ENCODE peak calls at places on chromosomes 12 and 14, in ten cellular contexts. One of them, this sample, is unnamed.
A peak's percentile ranks its signal among the peaks of the same experiment; 100 is the strongest.

GRCh38 chr14:101499513-101499912 is 61.8 kb upstream of the DIO3 start:
- DNase-seq in adrenal gland: no peak
- DNase-seq in IMR-90: no peak
- DNase-seq in body of pancreas: no peak
- DNase-seq in heart right ventricle: no peak
- DNase-seq in tibial nerve: no peak
- DNase-seq in mesenchymal stem cell: no peak
- DNase-seq in WERI-Rb-1: no peak
- DNase-seq in PC-3: no peak
- DNase-seq in esophagus squamous epithelium: no peak
- DNase-seq in this sample: no peak

GRCh38 chr12:63220921-63221320 is 69.9 kb upstream of the AVPR1A start:
- DNase-seq in adrenal gland: no peak
- DNase-seq in IMR-90: no peak
- DNase-seq in body of pancreas: no peak
- DNase-seq in heart right ventricle: no peak
- DNase-seq in tibial nerve: no peak
- DNase-seq in mesenchymal stem cell: no peak
- DNase-seq in WERI-Rb-1: no peak
- DNase-seq in PC-3: no peak
- DNase-seq in esophagus squamous epithelium: no peak
- DNase-seq in this sample: no peak

GRCh38 chr12:69966839-69967238 is 141.8 kb downstream of the MYRFL start:
- DNase-seq in adrenal gland: peak; percentile 9
- DNase-seq in IMR-90: peak; percentile 6
- DNase-seq in body of pancreas: peak; percentile 17
- DNase-seq in heart right ventricle: no peak
- DNase-seq in tibial nerve: no peak
- DNase-seq in mesenchymal stem cell: no peak
- DNase-seq in WERI-Rb-1: no peak
- DNase-seq in PC-3: peak; percentile 92
- DNase-seq in esophagus squamous epithelium: no peak
- DNase-seq in this sample: no peak

GRCh38 chr14:45267084-45267483 is 14.1 kb upstream of the MIS18BP1 start:
- DNase-seq in adrenal gland: no peak
- DNase-seq in IMR-90: no peak
- DNase-seq in body of pancreas: no peak
- DNase-seq in heart right ventricle: no peak
- DNase-seq in tibial nerve: no peak
- DNase-seq in mesenchymal stem cell: peak; percentile 28
- DNase-seq in WERI-Rb-1: no peak
- DNase-seq in PC-3: no peak
- DNase-seq in esophagus squamous epithelium: no peak
- DNase-seq in this sample: no peak

GRCh38 chr14:96493178-96493577 is 9.0 kb upstream of the PAPOLA start:
- DNase-seq in adrenal gland: no peak
- DNase-seq in IMR-90: no peak
- DNase-seq in body of pancreas: no peak
- DNase-seq in heart right ventricle: no peak
- DNase-seq in tibial nerve: no peak
- DNase-seq in mesenchymal stem cell: no peak
- DNase-seq in WERI-Rb-1: no peak
- DNase-seq in PC-3: no peak
- DNase-seq in esophagus squamous epithelium: no peak
- DNase-seq in this sample: no peak

GRCh38 chr12:40405419-40405818 is 180.6 kb downstream of the LRRK2 start:
- DNase-seq in adrenal gland: no peak
- DNase-seq in IMR-90: no peak
- DNase-seq in body of pancreas: no peak
- DNase-seq in heart right ventricle: no peak
- DNase-seq in tibial nerve: no peak
- DNase-seq in mesenchymal stem cell: no peak
- DNase-seq in WERI-Rb-1: no peak
- DNase-seq in PC-3: no peak
- DNase-seq in esophagus squamous epithelium: no peak
- DNase-seq in this sample: no peak

GRCh38 chr12:12408265-12408690 is 51.4 kb downstream of the BORCS5 start:
- DNase-seq in adrenal gland: no peak
- DNase-seq in IMR-90: no peak
- DNase-seq in body of pancreas: no peak
- DNase-seq in heart right ventricle: no peak
- DNase-seq in tibial nerve: no peak
- DNase-seq in mesenchymal stem cell: no peak
- DNase-seq in WERI-Rb-1: no peak
- DNase-seq in PC-3: no peak
- DNase-seq in esophagus squamous epithelium: no peak
- DNase-seq in this sample: no peak

GRCh38 chr12:26058818-26059217 is 66.0 kb downstream of the BHLHE41 start:
- DNase-seq in adrenal gland: no peak
- DNase-seq in IMR-90: no peak
- DNase-seq in body of pancreas: no peak
- DNase-seq in heart right ventricle: no peak
- DNase-seq in tibial nerve: no peak
- DNase-seq in mesenchymal stem cell: no peak
- DNase-seq in WERI-Rb-1: no peak
- DNase-seq in PC-3: no peak
- DNase-seq in esophagus squamous epithelium: no peak
- DNase-seq in this sample: no peak

GRCh38 chr12:53051881-53052412 is 2.1 kb downstream of the TNS2 start:
- DNase-seq in adrenal gland: no peak
- DNase-seq in IMR-90: no peak
- DNase-seq in body of pancreas: no peak
- DNase-seq in heart right ventricle: no peak
- DNase-seq in tibial nerve: no peak
- DNase-seq in mesenchymal stem cell: no peak
- DNase-seq in WERI-Rb-1: no peak
- DNase-seq in PC-3: no peak
- DNase-seq in esophagus squamous epithelium: no peak
- DNase-seq in this sample: peak; percentile 59

GRCh38 chr14:61608245-61609142 is 86.8 kb upstream of the HIF1A start:
- DNase-seq in adrenal gland: no peak
- DNase-seq in IMR-90: peak; percentile 52
- DNase-seq in body of pancreas: no peak
- DNase-seq in heart right ventricle: no peak
- DNase-seq in tibial nerve: no peak
- DNase-seq in mesenchymal stem cell: no peak
- DNase-seq in WERI-Rb-1: no peak
- DNase-seq in PC-3: peak; percentile 41
- DNase-seq in esophagus squamous epithelium: no peak
- DNase-seq in this sample: no peak

GRCh38 chr14:69693823-69694729 is 72.9 kb upstream of the SRSF5 start:
- DNase-seq in adrenal gland: peak; percentile 88
- DNase-seq in IMR-90: no peak
- DNase-seq in body of pancreas: peak; percentile 87
- DNase-seq in heart right ventricle: no peak
- DNase-seq in tibial nerve: no peak
- DNase-seq in mesenchymal stem cell: no peak
- DNase-seq in WERI-Rb-1: peak; percentile 38
- DNase-seq in PC-3: no peak
- DNase-seq in esophagus squamous epithelium: no peak
- DNase-seq in this sample: no peak

GRCh38 chr12:82686223-82687019 is at the start of gene TMTC2:
- DNase-seq in adrenal gland: peak; percentile 93
- DNase-seq in IMR-90: peak; percentile 82
- DNase-seq in body of pancreas: peak; percentile 95
- DNase-seq in heart right ventricle: peak; percentile 92
- DNase-seq in tibial nerve: peak; percentile 90
- DNase-seq in mesenchymal stem cell: peak; percentile 95
- DNase-seq in WERI-Rb-1: peak; percentile 92
- DNase-seq in PC-3: peak; percentile 97
- DNase-seq in esophagus squamous epithelium: peak; percentile 44
- DNase-seq in this sample: peak; percentile 96

GRCh38 chr12:15633201-15633600 is 156.0 kb downstream of the EPS8 start:
- DNase-seq in adrenal gland: no peak
- DNase-seq in IMR-90: no peak
- DNase-seq in body of pancreas: no peak
- DNase-seq in heart right ventricle: no peak
- DNase-seq in tibial nerve: no peak
- DNase-seq in mesenchymal stem cell: no peak
- DNase-seq in WERI-Rb-1: no peak
- DNase-seq in PC-3: no peak
- DNase-seq in esophagus squamous epithelium: no peak
- DNase-seq in this sample: no peak

GRCh38 chr14:74963705-74964271 is 8.4 kb upstream of the PGF start:
- DNase-seq in adrenal gland: no peak
- DNase-seq in IMR-90: peak; percentile 76
- DNase-seq in body of pancreas: no peak
- DNase-seq in heart right ventricle: no peak
- DNase-seq in tibial nerve: no peak
- DNase-seq in mesenchymal stem cell: no peak
- DNase-seq in WERI-Rb-1: peak; percentile 41
- DNase-seq in PC-3: no peak
- DNase-seq in esophagus squamous epithelium: no peak
- DNase-seq in this sample: no peak

GRCh38 chr12:121096199-121096798 is 36.4 kb upstream of the P2RX7 start:
- DNase-seq in adrenal gland: no peak
- DNase-seq in IMR-90: no peak
- DNase-seq in body of pancreas: no peak
- DNase-seq in heart right ventricle: no peak
- DNase-seq in tibial nerve: no peak
- DNase-seq in mesenchymal stem cell: no peak
- DNase-seq in WERI-Rb-1: no peak
- DNase-seq in PC-3: no peak
- DNase-seq in esophagus squamous epithelium: no peak
- DNase-seq in this sample: no peak

GRCh38 chr14:85122690-85123089 is 407.3 kb upstream of the FLRT2 start:
- DNase-seq in adrenal gland: no peak
- DNase-seq in IMR-90: peak; percentile 46
- DNase-seq in body of pancreas: no peak
- DNase-seq in heart right ventricle: no peak
- DNase-seq in tibial nerve: no peak
- DNase-seq in mesenchymal stem cell: peak; percentile 61
- DNase-seq in WERI-Rb-1: no peak
- DNase-seq in PC-3: peak; percentile 84
- DNase-seq in esophagus squamous epithelium: no peak
- DNase-seq in this sample: no peak

GRCh38 chr12:120529641-120530314 is 820 bp upstream of the COQ5 start:
- DNase-seq in adrenal gland: no peak
- DNase-seq in IMR-90: peak; percentile 33
- DNase-seq in body of pancreas: peak; percentile 55
- DNase-seq in heart right ventricle: no peak
- DNase-seq in tibial nerve: no peak
- DNase-seq in mesenchymal stem cell: peak; percentile 33
- DNase-seq in WERI-Rb-1: peak; percentile 41
- DNase-seq in PC-3: peak; percentile 71
- DNase-seq in esophagus squamous epithelium: no peak
- DNase-seq in this sample: no peak

GRCh38 chr14:52876806-52877205 is 74.0 kb downstream of the FERMT2 start:
- DNase-seq in adrenal gland: no peak
- DNase-seq in IMR-90: no peak
- DNase-seq in body of pancreas: no peak
- DNase-seq in heart right ventricle: no peak
- DNase-seq in tibial nerve: no peak
- DNase-seq in mesenchymal stem cell: no peak
- DNase-seq in WERI-Rb-1: no peak
- DNase-seq in PC-3: no peak
- DNase-seq in esophagus squamous epithelium: no peak
- DNase-seq in this sample: no peak

GRCh38 chr12:65998536-65999530 is 131.7 kb downstream of the LLPH start:
- DNase-seq in adrenal gland: no peak
- DNase-seq in IMR-90: peak; percentile 17
- DNase-seq in body of pancreas: no peak
- DNase-seq in heart right ventricle: no peak
- DNase-seq in tibial nerve: no peak
- DNase-seq in mesenchymal stem cell: no peak
- DNase-seq in WERI-Rb-1: no peak
- DNase-seq in PC-3: no peak
- DNase-seq in esophagus squamous epithelium: no peak
- DNase-seq in this sample: no peak

GRCh38 chr12:22229652-22230279 is 104.7 kb downstream of the ST8SIA1 start:
- DNase-seq in adrenal gland: no peak
- DNase-seq in IMR-90: peak; percentile 44
- DNase-seq in body of pancreas: no peak
- DNase-seq in heart right ventricle: no peak
- DNase-seq in tibial nerve: no peak
- DNase-seq in mesenchymal stem cell: peak; percentile 31
- DNase-seq in WERI-Rb-1: no peak
- DNase-seq in PC-3: no peak
- DNase-seq in esophagus squamous epithelium: no peak
- DNase-seq in this sample: no peak

GRCh38 chr14:27025648-27026047 is 427.8 kb upstream of the NOVA1 start:
- DNase-seq in adrenal gland: no peak
- DNase-seq in IMR-90: no peak
- DNase-seq in body of pancreas: no peak
- DNase-seq in heart right ventricle: no peak
- DNase-seq in tibial nerve: no peak
- DNase-seq in mesenchymal stem cell: no peak
- DNase-seq in WERI-Rb-1: no peak
- DNase-seq in PC-3: no peak
- DNase-seq in esophagus squamous epithelium: no peak
- DNase-seq in this sample: peak; percentile 7

GRCh38 chr12:72261885-72262284 is 10.3 kb upstream of the TRHDE start:
- DNase-seq in adrenal gland: no peak
- DNase-seq in IMR-90: no peak
- DNase-seq in body of pancreas: no peak
- DNase-seq in heart right ventricle: no peak
- DNase-seq in tibial nerve: no peak
- DNase-seq in mesenchymal stem cell: no peak
- DNase-seq in WERI-Rb-1: peak; percentile 55
- DNase-seq in PC-3: no peak
- DNase-seq in esophagus squamous epithelium: no peak
- DNase-seq in this sample: no peak
- H3K27ac ChIP-seq in adrenal gland: no peak overlapping the region
- H3K27ac ChIP-seq in IMR-90: no peak overlapping the region
- H3K27ac ChIP-seq in body of pancreas: no peak overlapping the region
- H3K27ac ChIP-seq in heart right ventricle: no peak overlapping the region
- H3K27ac ChIP-seq in tibial nerve: no peak overlapping the region
- H3K27ac ChIP-seq in mesenchymal stem cell: no peak overlapping the region
- H3K27ac ChIP-seq in WERI-Rb-1: no peak overlapping the region
- H3K27ac ChIP-seq in PC-3: no peak overlapping the region
- H3K27ac ChIP-seq in esophagus squamous epithelium: no peak overlapping the region
- H3K27ac ChIP-seq in this sample: no peak overlapping the region

GRCh38 chr12:124605150-124605549 is 37.7 kb upstream of the NCOR2 start:
- DNase-seq in adrenal gland: no peak
- DNase-seq in IMR-90: no peak
- DNase-seq in body of pancreas: no peak
- DNase-seq in heart right ventricle: no peak
- DNase-seq in tibial nerve: no peak
- DNase-seq in mesenchymal stem cell: no peak
- DNase-seq in WERI-Rb-1: peak; percentile 63
- DNase-seq in PC-3: no peak
- DNase-seq in esophagus squamous epithelium: no peak
- DNase-seq in this sample: no peak
- H3K27ac ChIP-seq in adrenal gland: no peak overlapping the region
- H3K27ac ChIP-seq in IMR-90: no peak overlapping the region
- H3K27ac ChIP-seq in body of pancreas: no peak overlapping the region
- H3K27ac ChIP-seq in heart right ventricle: no peak overlapping the region
- H3K27ac ChIP-seq in tibial nerve: no peak overlapping the region
- H3K27ac ChIP-seq in mesenchymal stem cell: no peak overlapping the region
- H3K27ac ChIP-seq in WERI-Rb-1: no peak overlapping the region
- H3K27ac ChIP-seq in PC-3: no peak overlapping the region
- H3K27ac ChIP-seq in esophagus squamous epithelium: no peak overlapping the region
- H3K27ac ChIP-seq in this sample: no peak overlapping the region

GRCh38 chr14:77681196-77682157 is 26.3 kb downstream of the ALKBH1 start:
- DNase-seq in adrenal gland: no peak
- DNase-seq in IMR-90: peak; percentile 25
- DNase-seq in body of pancreas: peak; percentile 37
- DNase-seq in heart right ventricle: no peak
- DNase-seq in tibial nerve: no peak
- DNase-seq in mesenchymal stem cell: peak; percentile 25
- DNase-seq in WERI-Rb-1: no peak
- DNase-seq in PC-3: peak; percentile 66
- DNase-seq in esophagus squamous epithelium: no peak
- DNase-seq in this sample: no peak
- H3K27ac ChIP-seq in adrenal gland: no peak overlapping the region
- H3K27ac ChIP-seq in IMR-90: no peak overlapping the region
- H3K27ac ChIP-seq in body of pancreas: peak overlapping the region; percentile 75
- H3K27ac ChIP-seq in heart right ventricle: no peak overlapping the region
- H3K27ac ChIP-seq in tibial nerve: no peak overlapping the region
- H3K27ac ChIP-seq in mesenchymal stem cell: no peak overlapping the region
- H3K27ac ChIP-seq in WERI-Rb-1: no peak overlapping the region
- H3K27ac ChIP-seq in PC-3: peak overlapping the region; percentile 85
- H3K27ac ChIP-seq in esophagus squamous epithelium: no peak overlapping the region
- H3K27ac ChIP-seq in this sample: no peak overlapping the region

GRCh38 chr14:50229646-50230045 is 1.7 kb downstream of the SOS2 start:
- DNase-seq in adrenal gland: no peak
- DNase-seq in IMR-90: no peak
- DNase-seq in body of pancreas: no peak
- DNase-seq in heart right ventricle: no peak
- DNase-seq in tibial nerve: no peak
- DNase-seq in mesenchymal stem cell: no peak
- DNase-seq in WERI-Rb-1: no peak
- DNase-seq in PC-3: no peak
- DNase-seq in esophagus squamous epithelium: no peak
- DNase-seq in this sample: no peak
- H3K27ac ChIP-seq in adrenal gland: no peak overlapping the region
- H3K27ac ChIP-seq in IMR-90: no peak overlapping the region
- H3K27ac ChIP-seq in body of pancreas: no peak overlapping the region
- H3K27ac ChIP-seq in heart right ventricle: peak overlapping the region; percentile 98
- H3K27ac ChIP-seq in tibial nerve: peak overlapping the region; percentile 98
- H3K27ac ChIP-seq in mesenchymal stem cell: no peak overlapping the region
- H3K27ac ChIP-seq in WERI-Rb-1: no peak overlapping the region
- H3K27ac ChIP-seq in PC-3: no peak overlapping the region
- H3K27ac ChIP-seq in esophagus squamous epithelium: no peak overlapping the region
- H3K27ac ChIP-seq in this sample: no peak overlapping the region